ENCODE peak calls at places on chromosomes 13 and 19, in nine cellular contexts. One of them, this sample, is unnamed.
A peak's percentile ranks its signal among the peaks of the same experiment; 100 is the strongest.

GRCh38 chr13:76677047-76677446 is 209.2 kb downstream of the KCTD12 start:
- DNase-seq in progenitor cell of endocrine pancreas: no peak
- DNase-seq in endodermal cell: no peak
- DNase-seq in AG04450: no peak
- DNase-seq in endothelial cell: no peak
- DNase-seq in nephron progenitor cell: no peak
- DNase-seq in uterus: peak; percentile 42
- DNase-seq in CD4-positive, alpha-beta T cell: no peak
- DNase-seq in IMR-90: peak; percentile 43
- DNase-seq in this sample: no peak

GRCh38 chr19:44774614-44775013 is 3.1 kb upstream of the CBLC start:
- DNase-seq in progenitor cell of endocrine pancreas: no peak
- DNase-seq in endodermal cell: no peak
- DNase-seq in AG04450: no peak
- DNase-seq in endothelial cell: no peak
- DNase-seq in nephron progenitor cell: no peak
- DNase-seq in uterus: no peak
- DNase-seq in CD4-positive, alpha-beta T cell: no peak
- DNase-seq in IMR-90: no peak
- DNase-seq in this sample: no peak

GRCh38 chr19:42422576-42423461 is 4.4 kb downstream of the LIPE start:
- DNase-seq in progenitor cell of endocrine pancreas: peak; percentile 36
- DNase-seq in endodermal cell: peak; percentile 74
- DNase-seq in AG04450: no peak
- DNase-seq in endothelial cell: peak; percentile 50
- DNase-seq in nephron progenitor cell: peak; percentile 72
- DNase-seq in uterus: no peak
- DNase-seq in CD4-positive, alpha-beta T cell: peak; percentile 43
- DNase-seq in IMR-90: no peak
- DNase-seq in this sample: no peak

GRCh38 chr13:40251343-40252032 is 415.0 kb downstream of the FOXO1 start:
- DNase-seq in progenitor cell of endocrine pancreas: no peak
- DNase-seq in endodermal cell: no peak
- DNase-seq in AG04450: no peak
- DNase-seq in endothelial cell: no peak
- DNase-seq in nephron progenitor cell: no peak
- DNase-seq in uterus: no peak
- DNase-seq in CD4-positive, alpha-beta T cell: no peak
- DNase-seq in IMR-90: no peak
- DNase-seq in this sample: no peak

GRCh38 chr19:48319647-48320537 is 5.5 kb upstream of the EMP3 start:
- DNase-seq in progenitor cell of endocrine pancreas: peak; percentile 59
- DNase-seq in endodermal cell: peak; percentile 97
- DNase-seq in AG04450: no peak
- DNase-seq in endothelial cell: peak; percentile 91
- DNase-seq in nephron progenitor cell: peak; percentile 89
- DNase-seq in uterus: peak; percentile 75
- DNase-seq in CD4-positive, alpha-beta T cell: peak; percentile 73
- DNase-seq in IMR-90: peak; percentile 75
- DNase-seq in this sample: no peak

GRCh38 chr19:36041831-36042230 is 9.2 kb upstream of the CLIP3 start:
- DNase-seq in progenitor cell of endocrine pancreas: no peak
- DNase-seq in endodermal cell: no peak
- DNase-seq in AG04450: peak; percentile 59
- DNase-seq in endothelial cell: no peak
- DNase-seq in nephron progenitor cell: no peak
- DNase-seq in uterus: peak; percentile 37
- DNase-seq in CD4-positive, alpha-beta T cell: no peak
- DNase-seq in IMR-90: peak; percentile 82
- DNase-seq in this sample: peak; percentile 77

GRCh38 chr19:50932690-50933083 is 20.2 kb downstream of the KLK5 start:
- DNase-seq in progenitor cell of endocrine pancreas: no peak
- DNase-seq in endodermal cell: no peak
- DNase-seq in AG04450: no peak
- DNase-seq in endothelial cell: no peak
- DNase-seq in nephron progenitor cell: no peak
- DNase-seq in uterus: no peak
- DNase-seq in CD4-positive, alpha-beta T cell: no peak
- DNase-seq in IMR-90: no peak
- DNase-seq in this sample: no peak

GRCh38 chr13:109336730-109337129 is 449.7 kb downstream of the IRS2 start:
- DNase-seq in progenitor cell of endocrine pancreas: no peak
- DNase-seq in endodermal cell: no peak
- DNase-seq in AG04450: no peak
- DNase-seq in endothelial cell: no peak
- DNase-seq in nephron progenitor cell: no peak
- DNase-seq in uterus: no peak
- DNase-seq in CD4-positive, alpha-beta T cell: no peak
- DNase-seq in IMR-90: peak; percentile 85
- DNase-seq in this sample: peak; percentile 55

GRCh38 chr19:31639306-31639705 is 290.1 kb upstream of the TSHZ3 start:
- DNase-seq in progenitor cell of endocrine pancreas: no peak
- DNase-seq in endodermal cell: no peak
- DNase-seq in AG04450: no peak
- DNase-seq in endothelial cell: no peak
- DNase-seq in nephron progenitor cell: no peak
- DNase-seq in uterus: no peak
- DNase-seq in CD4-positive, alpha-beta T cell: no peak
- DNase-seq in IMR-90: peak; percentile 1
- DNase-seq in this sample: no peak

GRCh38 chr13:60647547-60647946 is 250.5 kb downstream of the TDRD3 start:
- DNase-seq in progenitor cell of endocrine pancreas: no peak
- DNase-seq in endodermal cell: peak; percentile 61
- DNase-seq in AG04450: no peak
- DNase-seq in endothelial cell: no peak
- DNase-seq in nephron progenitor cell: no peak
- DNase-seq in uterus: no peak
- DNase-seq in CD4-positive, alpha-beta T cell: no peak
- DNase-seq in IMR-90: no peak
- DNase-seq in this sample: no peak

GRCh38 chr19:19134687-19135158 is 3.6 kb downstream of the TMEM161A start:
- DNase-seq in progenitor cell of endocrine pancreas: peak; percentile 40
- DNase-seq in endodermal cell: peak; percentile 89
- DNase-seq in AG04450: no peak
- DNase-seq in endothelial cell: no peak
- DNase-seq in nephron progenitor cell: peak; percentile 54
- DNase-seq in uterus: no peak
- DNase-seq in CD4-positive, alpha-beta T cell: no peak
- DNase-seq in IMR-90: no peak
- DNase-seq in this sample: no peak

GRCh38 chr13:59537500-59537899 is 626.2 kb downstream of the DIAPH3 start:
- DNase-seq in progenitor cell of endocrine pancreas: no peak
- DNase-seq in endodermal cell: no peak
- DNase-seq in AG04450: no peak
- DNase-seq in endothelial cell: no peak
- DNase-seq in nephron progenitor cell: no peak
- DNase-seq in uterus: no peak
- DNase-seq in CD4-positive, alpha-beta T cell: no peak
- DNase-seq in IMR-90: no peak
- DNase-seq in this sample: no peak

GRCh38 chr13:98556968-98557591 is 19.8 kb downstream of the STK24 start:
- DNase-seq in progenitor cell of endocrine pancreas: no peak
- DNase-seq in endodermal cell: peak; percentile 56
- DNase-seq in AG04450: no peak
- DNase-seq in endothelial cell: no peak
- DNase-seq in nephron progenitor cell: no peak
- DNase-seq in uterus: no peak
- DNase-seq in CD4-positive, alpha-beta T cell: no peak
- DNase-seq in IMR-90: peak; percentile 32
- DNase-seq in this sample: no peak
- TF ChIP-seq CTCF in progenitor cell of endocrine pancreas: peak; percentile 41
- TF ChIP-seq CTCF in endodermal cell: peak; percentile 52
- TF ChIP-seq CTCF in AG04450: no peak
- TF ChIP-seq CTCF in endothelial cell: no peak
- TF ChIP-seq CTCF in nephron progenitor cell: no peak
- TF ChIP-seq CTCF in uterus: no peak
- TF ChIP-seq CTCF in CD4-positive, alpha-beta T cell: no peak
- TF ChIP-seq CTCF in IMR-90: no peak
- TF ChIP-seq CTCF in this sample: peak; percentile 5

GRCh38 chr19:3062165-3063105 is at the start of gene TLE5:
- DNase-seq in progenitor cell of endocrine pancreas: no peak
- DNase-seq in endodermal cell: peak; percentile 75
- DNase-seq in AG04450: no peak
- DNase-seq in endothelial cell: peak; percentile 62
- DNase-seq in nephron progenitor cell: peak; percentile 68
- DNase-seq in uterus: peak; percentile 74
- DNase-seq in CD4-positive, alpha-beta T cell: peak; percentile 71
- DNase-seq in IMR-90: no peak
- DNase-seq in this sample: no peak

GRCh38 chr19:3060852-3061182 is 1.5 kb downstream of the TLE5 start:
- DNase-seq in progenitor cell of endocrine pancreas: no peak
- DNase-seq in endodermal cell: no peak
- DNase-seq in AG04450: no peak
- DNase-seq in endothelial cell: no peak
- DNase-seq in nephron progenitor cell: no peak
- DNase-seq in uterus: no peak
- DNase-seq in CD4-positive, alpha-beta T cell: no peak
- DNase-seq in IMR-90: no peak
- DNase-seq in this sample: no peak

GRCh38 chr19:3059653-3060052 is 2.6 kb downstream of the TLE5 start:
- DNase-seq in progenitor cell of endocrine pancreas: no peak
- DNase-seq in endodermal cell: peak; percentile 34
- DNase-seq in AG04450: no peak
- DNase-seq in endothelial cell: no peak
- DNase-seq in nephron progenitor cell: no peak
- DNase-seq in uterus: no peak
- DNase-seq in CD4-positive, alpha-beta T cell: no peak
- DNase-seq in IMR-90: no peak
- DNase-seq in this sample: no peak

GRCh38 chr19:3064011-3064330 is 1.7 kb upstream of the TLE5 start:
- DNase-seq in progenitor cell of endocrine pancreas: no peak
- DNase-seq in endodermal cell: no peak
- DNase-seq in AG04450: no peak
- DNase-seq in endothelial cell: no peak
- DNase-seq in nephron progenitor cell: no peak
- DNase-seq in uterus: no peak
- DNase-seq in CD4-positive, alpha-beta T cell: no peak
- DNase-seq in IMR-90: no peak
- DNase-seq in this sample: no peak

GRCh38 chr19:3061214-3062161 is 807 bp downstream of the TLE5 start:
- DNase-seq in progenitor cell of endocrine pancreas: no peak
- DNase-seq in endodermal cell: no peak
- DNase-seq in AG04450: no peak
- DNase-seq in endothelial cell: no peak
- DNase-seq in nephron progenitor cell: no peak
- DNase-seq in uterus: peak; percentile 77
- DNase-seq in CD4-positive, alpha-beta T cell: peak; percentile 81
- DNase-seq in IMR-90: peak; percentile 17
- DNase-seq in this sample: no peak
- TF ChIP-seq CTCF in progenitor cell of endocrine pancreas: no peak
- TF ChIP-seq CTCF in endodermal cell: peak; percentile 54
- TF ChIP-seq CTCF in AG04450: peak; percentile 39
- TF ChIP-seq CTCF in endothelial cell: no peak
- TF ChIP-seq CTCF in nephron progenitor cell: no peak
- TF ChIP-seq CTCF in uterus: peak; percentile 50
- TF ChIP-seq CTCF in CD4-positive, alpha-beta T cell: peak; percentile 32
- TF ChIP-seq CTCF in IMR-90: peak; percentile 26
- TF ChIP-seq CTCF in this sample: peak; percentile 32

GRCh38 chr13:101475536-101475935 is 23.1 kb downstream of the ITGBL1 start:
- DNase-seq in progenitor cell of endocrine pancreas: no peak
- DNase-seq in endodermal cell: no peak
- DNase-seq in AG04450: no peak
- DNase-seq in endothelial cell: no peak
- DNase-seq in nephron progenitor cell: no peak
- DNase-seq in uterus: no peak
- DNase-seq in CD4-positive, alpha-beta T cell: no peak
- DNase-seq in IMR-90: no peak
- DNase-seq in this sample: no peak

GRCh38 chr13:101473458-101473857 is 21.0 kb downstream of the ITGBL1 start:
- DNase-seq in progenitor cell of endocrine pancreas: no peak
- DNase-seq in endodermal cell: no peak
- DNase-seq in AG04450: peak; percentile 63
- DNase-seq in endothelial cell: no peak
- DNase-seq in nephron progenitor cell: no peak
- DNase-seq in uterus: no peak
- DNase-seq in CD4-positive, alpha-beta T cell: no peak
- DNase-seq in IMR-90: peak; percentile 91
- DNase-seq in this sample: no peak

GRCh38 chr13:101474419-101474957 is 22.0 kb downstream of the ITGBL1 start:
- DNase-seq in progenitor cell of endocrine pancreas: no peak
- DNase-seq in endodermal cell: peak; percentile 86
- DNase-seq in AG04450: peak; percentile 90
- DNase-seq in endothelial cell: peak; percentile 44
- DNase-seq in nephron progenitor cell: peak; percentile 16
- DNase-seq in uterus: no peak
- DNase-seq in CD4-positive, alpha-beta T cell: no peak
- DNase-seq in IMR-90: peak; percentile 91
- DNase-seq in this sample: peak; percentile 67
- TF ChIP-seq CTCF in progenitor cell of endocrine pancreas: peak; percentile 52
- TF ChIP-seq CTCF in endodermal cell: peak; percentile 79
- TF ChIP-seq CTCF in AG04450: peak; percentile 78
- TF ChIP-seq CTCF in endothelial cell: no peak
- TF ChIP-seq CTCF in nephron progenitor cell: peak; percentile 47
- TF ChIP-seq CTCF in uterus: no peak
- TF ChIP-seq CTCF in CD4-positive, alpha-beta T cell: no peak
- TF ChIP-seq CTCF in IMR-90: peak; percentile 90
- TF ChIP-seq CTCF in this sample: peak; percentile 54

GRCh38 chr19:2221250-2221831 is 14.8 kb downstream of the PLEKHJ1 start:
- DNase-seq in progenitor cell of endocrine pancreas: no peak
- DNase-seq in endodermal cell: no peak
- DNase-seq in AG04450: no peak
- DNase-seq in endothelial cell: no peak
- DNase-seq in nephron progenitor cell: no peak
- DNase-seq in uterus: no peak
- DNase-seq in CD4-positive, alpha-beta T cell: no peak
- DNase-seq in IMR-90: peak; percentile 35
- DNase-seq in this sample: no peak
- TF ChIP-seq CTCF in progenitor cell of endocrine pancreas: no peak
- TF ChIP-seq CTCF in endodermal cell: no peak
- TF ChIP-seq CTCF in AG04450: no peak
- TF ChIP-seq CTCF in endothelial cell: no peak
- TF ChIP-seq CTCF in nephron progenitor cell: no peak
- TF ChIP-seq CTCF in uterus: no peak
- TF ChIP-seq CTCF in CD4-positive, alpha-beta T cell: no peak
- TF ChIP-seq CTCF in IMR-90: no peak
- TF ChIP-seq CTCF in this sample: no peak

This sample was measured in AG09309.